ENCODE peak calls at places on chromosomes 3 and 15, in four cellular contexts. R is astrocyte of the spinal cord, T is brain microvascular endothelial cell, U is cardiac muscle cell. D is an unnamed sample.
A peak's percentile ranks its signal among the peaks of the same experiment; 100 is the strongest.

GRCh38 chr15:68637755-68638405 is 59.1 kb downstream of the CORO2B start:
- DNase-seq in R (no peak), T (no peak), U (no peak), D (no peak)

GRCh38 chr3:18556503-18556902 is 131.4 kb upstream of the SATB1 start:
- DNase-seq in R (peak; percentile 47), T (no peak), U (no peak), D (no peak)

GRCh38 chr3:151630938-151631417 is 102.7 kb upstream of the AADACL2 start:
- DNase-seq in R (peak; percentile 37), T (peak; percentile 30), U (peak; percentile 2), D (peak; percentile 18)

GRCh38 chr15:31136016-31136415 is 34.5 kb upstream of the TRPM1 start:
- DNase-seq in R (no peak), T (no peak), U (no peak), D (no peak)

GRCh38 chr3:147509444-147509843 is 100.3 kb downstream of the ZIC1 start:
- DNase-seq in R (no peak), T (no peak), U (no peak), D (no peak)

GRCh38 chr3:114626751-114627150 is 332.9 kb downstream of the TIGIT start:
- DNase-seq in R (peak; percentile 39), T (no peak), U (no peak), D (no peak)

GRCh38 chr15:59642351-59642750 is 15.0 kb downstream of the GTF2A2 start:
- DNase-seq in R (no peak), T (no peak), U (no peak), D (no peak)

GRCh38 chr3:165835431-165835830 is 1.8 kb downstream of the BCHE start:
- DNase-seq in R (no peak), T (no peak), U (no peak), D (no peak)

GRCh38 chr3:170469151-170470062 is 50.7 kb downstream of the CLDN11 start:
- DNase-seq in R (peak; percentile 65), T (no peak), U (peak; percentile 13), D (peak; percentile 81)

GRCh38 chr15:50046868-50047267 is 72.2 kb downstream of the ATP8B4 start:
- DNase-seq in R (no peak), T (peak; percentile 24), U (no peak), D (no peak)

GRCh38 chr15:40928351-40928974 is 677 bp upstream of the DLL4 start:
- DNase-seq in R (no peak), T (no peak), U (no peak), D (no peak)

GRCh38 chr15:65244638-65245037 is 33.4 kb upstream of the CILP start:
- DNase-seq in R (no peak), T (no peak), U (no peak), D (no peak)

GRCh38 chr3:8451696-8452095 is 49.9 kb upstream of the LMCD1 start:
- DNase-seq in R (peak; percentile 58), T (peak; percentile 87), U (no peak), D (no peak)

GRCh38 chr15:99053380-99054024 is 45.9 kb upstream of the PGPEP1L start:
- DNase-seq in R (no peak), T (no peak), U (no peak), D (no peak)

GRCh38 chr3:79847928-79848327 is 80.1 kb upstream of the ROBO1 start:
- DNase-seq in R (no peak), T (no peak), U (no peak), D (no peak)

GRCh38 chr3:136979684-136980083 is 21.9 kb downstream of the IL20RB start:
- DNase-seq in R (peak; percentile 49), T (no peak), U (no peak), D (no peak)

GRCh38 chr3:97952280-97952679 is 20.0 kb downstream of the RIOX2 start:
- DNase-seq in R (no peak), T (peak; percentile 13), U (no peak), D (peak; percentile 51)

GRCh38 chr3:59254433-59254832 is 204.6 kb upstream of the CFAP20DC start:
- DNase-seq in R (no peak), T (no peak), U (no peak), D (no peak)

GRCh38 chr15:52128568-52128967 is 16.0 kb upstream of the BCL2L10 start:
- DNase-seq in R (no peak), T (no peak), U (no peak), D (no peak)

GRCh38 chr15:75065467-75065850 is 42.1 kb downstream of the PPCDC start:
- DNase-seq in R (no peak), T (peak; percentile 22), U (no peak), D (no peak)

GRCh38 chr3:169886671-169887070 is 16.9 kb upstream of the LRRC31 start:
- DNase-seq in R (peak; percentile 22), T (no peak), U (no peak), D (peak; percentile 9)

GRCh38 chr3:190036631-190037030 is 84.1 kb downstream of the P3H2 start:
- DNase-seq in R (peak; percentile 70), T (peak; percentile 48), U (no peak), D (peak; percentile 60)

GRCh38 chr3:37825744-37826143 is 35.9 kb upstream of the CTDSPL start:
- DNase-seq in R (no peak), T (no peak), U (no peak), D (no peak)

GRCh38 chr15:100711479-100712130 is 109.2 kb downstream of the ASB7 start:
- DNase-seq in R (no peak), T (no peak), U (peak; percentile 52), D (no peak)

DNA sequence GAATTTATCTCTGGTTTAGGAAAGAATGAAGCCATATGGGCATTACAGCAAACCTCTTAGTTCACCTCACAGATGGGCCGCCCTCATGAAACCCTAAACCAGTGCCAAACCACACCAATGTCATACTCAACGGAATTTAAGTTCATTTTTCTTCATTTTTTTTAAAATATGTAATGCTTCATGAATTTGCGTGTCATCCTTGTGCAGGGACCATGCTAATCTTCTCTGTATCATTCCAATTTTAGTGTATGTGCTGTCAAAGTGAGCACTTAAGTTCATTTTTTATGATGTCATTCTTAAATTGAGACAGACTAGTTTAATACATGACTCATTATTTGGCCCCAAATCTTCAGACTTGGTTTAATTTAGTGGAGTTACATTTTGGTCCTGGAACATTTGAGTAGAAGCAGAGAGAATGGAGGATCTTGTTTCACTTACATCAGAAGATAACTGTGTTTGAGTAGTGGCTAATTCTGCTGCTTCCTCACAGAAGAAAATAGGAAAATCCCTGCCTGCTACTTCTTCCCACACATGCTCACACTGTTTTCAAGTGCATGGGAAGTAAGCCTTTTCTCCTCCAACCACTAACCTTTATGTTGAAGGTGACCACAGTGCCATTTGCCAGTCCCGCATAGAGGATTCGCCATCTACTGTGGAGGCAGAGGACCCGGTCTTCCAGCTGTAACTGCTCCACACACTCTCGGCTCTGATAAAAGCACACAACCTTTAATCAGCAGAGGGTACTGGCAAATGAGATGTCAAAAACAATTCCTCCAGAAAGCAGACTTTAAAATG is 63.3 kb downstream of the ZNF106 start:
- DNase-seq in R (peak; percentile 87), T (peak; percentile 75), U (no peak), D (peak; percentile 66)
- H3K4me3 ChIP-seq in R (no peak overlapping the region), T (no peak overlapping the region), U (no peak overlapping the region), D (no peak overlapping the region)

DNA sequence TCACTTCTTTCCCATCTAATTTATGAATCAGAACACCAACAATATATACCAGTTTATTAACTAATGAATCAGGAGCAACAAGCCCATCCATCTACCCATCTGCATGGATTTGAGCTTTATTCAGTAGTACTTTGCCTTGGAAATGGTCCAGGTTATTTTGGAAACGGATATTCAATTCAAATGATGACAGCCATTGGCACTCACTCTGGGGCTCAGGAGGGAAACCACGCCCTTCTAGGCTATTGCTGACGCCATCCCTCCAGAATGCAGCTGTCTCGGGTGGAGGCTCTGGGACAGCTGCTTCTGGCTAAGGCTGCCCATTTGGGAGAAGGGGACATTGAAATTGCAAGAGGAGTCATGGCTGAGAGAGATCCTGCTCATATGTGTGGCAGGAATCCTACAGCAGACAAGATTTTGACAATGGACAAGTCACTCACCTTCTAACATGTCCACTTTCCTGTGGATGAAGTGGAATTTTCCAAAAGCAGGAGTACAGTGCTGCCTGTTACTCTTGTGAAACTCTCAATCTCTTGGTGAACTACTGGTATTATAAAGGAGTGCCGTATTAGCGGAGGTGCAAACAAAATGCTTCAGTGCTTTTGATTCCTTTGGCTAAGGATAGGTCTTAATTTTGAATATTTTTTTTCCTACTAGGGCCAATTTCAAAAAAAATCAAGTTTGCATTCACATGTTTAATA is 29.3 kb upstream of the TRAK1 start:
- DNase-seq in R (peak; percentile 85), T (peak; percentile 92), U (peak; percentile 24), D (peak; percentile 78)
- H3K4me3 ChIP-seq in R (no peak overlapping the region), T (no peak overlapping the region), U (no peak overlapping the region), D (no peak overlapping the region)

DNA sequence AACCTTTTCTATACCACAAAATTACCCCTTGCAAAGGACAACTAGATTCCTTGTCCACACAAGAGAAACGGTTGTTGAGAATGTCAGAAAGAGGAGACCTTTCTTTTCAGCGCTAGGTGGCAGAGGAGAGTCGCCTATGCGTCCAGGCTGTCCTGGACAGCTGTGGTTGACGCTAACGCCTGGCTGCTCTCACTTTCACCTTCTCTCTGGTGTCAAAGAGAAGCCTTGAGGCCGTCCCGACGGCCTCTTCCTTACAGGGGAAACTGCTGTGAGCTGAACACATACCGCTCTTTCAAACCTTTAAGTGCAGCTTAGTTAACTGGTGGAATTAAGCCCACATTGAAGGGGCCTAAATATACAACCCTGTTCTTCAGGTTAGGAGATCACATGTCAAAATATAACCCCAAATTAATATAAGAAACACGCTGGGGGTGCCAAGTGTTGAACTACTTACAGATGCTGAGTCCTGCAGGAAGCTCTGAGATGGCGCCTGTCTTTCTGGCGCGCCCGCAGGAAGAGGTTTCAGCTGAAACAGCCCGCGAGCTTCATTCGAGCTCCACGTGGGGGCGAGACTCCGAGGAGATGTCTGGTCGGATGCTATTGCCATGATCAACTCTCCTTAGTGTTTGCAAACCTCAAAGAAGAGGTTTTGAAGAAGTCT is 26.1 kb upstream of the KBTBD8 start:
- DNase-seq in R (peak; percentile 69), T (peak; percentile 80), U (peak; percentile 93), D (peak; percentile 35)
- H3K4me3 ChIP-seq in R (peak overlapping the region; percentile 25), T (peak overlapping the region; percentile 42), U (no peak overlapping the region), D (peak overlapping the region; percentile 42)

GRCh38 chr15:45169608-45170480 is 17.9 kb downstream of the SHF start:
- DNase-seq in R (no peak), T (no peak), U (no peak), D (no peak)

GRCh38 chr15:45166792-45167630 is 20.8 kb downstream of the SHF start:
- DNase-seq in R (peak; percentile 80), T (peak; percentile 59), U (peak; percentile 84), D (peak; percentile 39)

GRCh38 chr15:45168751-45169551 is 18.8 kb downstream of the SHF start:
- DNase-seq in R (no peak), T (no peak), U (no peak), D (no peak)

GRCh38 chr15:45167631-45168205 is 20.0 kb downstream of the SHF start:
- DNase-seq in R (no peak), T (no peak), U (no peak), D (no peak)

DNA sequence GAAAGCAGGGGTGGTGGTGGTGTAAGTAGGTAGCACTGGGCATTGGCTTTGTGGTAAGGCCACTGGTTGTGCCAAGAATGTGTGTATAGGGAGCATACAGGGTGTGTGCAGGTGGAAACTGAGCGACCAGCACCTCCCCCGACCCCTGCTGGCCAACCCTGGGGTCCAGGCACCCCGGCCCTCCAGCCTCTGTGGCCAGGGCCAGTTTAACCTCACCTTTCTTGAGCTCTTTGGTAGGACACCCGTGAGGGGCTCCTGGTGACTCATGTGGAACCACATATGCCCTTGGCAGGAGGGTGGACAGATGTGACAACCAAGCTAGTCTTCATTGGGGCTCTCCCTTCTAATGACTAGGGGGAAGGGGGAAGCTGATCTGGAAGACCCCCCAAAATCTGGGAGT is 19.5 kb downstream of the SHF start:
- DNase-seq in R (no peak), T (no peak), U (no peak), D (no peak)
- H3K4me3 ChIP-seq in R (no peak overlapping the region), T (no peak overlapping the region), U (no peak overlapping the region), D (no peak overlapping the region)

GRCh38 chr3:2947536-2947935 is 162.6 kb downstream of the IL5RA start:
- DNase-seq in R (no peak), T (no peak), U (no peak), D (no peak)
- H3K4me3 ChIP-seq in R (no peak overlapping the region), T (no peak overlapping the region), U (no peak overlapping the region), D (no peak overlapping the region)

D was measured in skeletal muscle cell.